ENCODE peak calls at places on chromosomes 16 and 17, in four cellular contexts. Y is mesendoderm, K is H1, M is H9. W is an unnamed sample.

GRCh38 chr16:84952335-84953050 is 58.8 kb downstream of the ZDHHC7 start:
- DNase-seq in K (peak; percentile 86), Y (peak; percentile 84), M (peak; percentile 87), W (peak; percentile 82)

GRCh38 chr16:13973321-13974023 is 53.5 kb downstream of the ERCC4 start:
- DNase-seq in M (no peak), Y (no peak), K (no peak), W (no peak)

GRCh38 chr16:19071811-19072777 is 4.7 kb downstream of the COQ7 start:
- DNase-seq in M (peak; percentile 72), Y (peak; percentile 75), K (peak; percentile 85), W (peak; percentile 56)

GRCh38 chr17:5901731-5902660 is 168.2 kb upstream of the WSCD1 start:
- DNase-seq in K (no peak), Y (no peak), M (peak; percentile 40), W (no peak)

GRCh38 chr16:80639636-80640035 is 98.8 kb downstream of the DYNLRB2 start:
- DNase-seq in M (no peak), K (no peak), Y (no peak), W (no peak)

GRCh38 chr16:22186517-22186916 is 19.6 kb upstream of the EEF2K start:
- DNase-seq in M (peak; percentile 77), Y (peak; percentile 69), K (peak; percentile 79), W (no peak)

GRCh38 chr17:181213-182163 is at the start of gene DOC2B:
- DNase-seq in M (peak; percentile 66), K (peak; percentile 57), Y (peak; percentile 45), W (peak; percentile 27)

GRCh38 chr17:27620721-27621120 is 10.3 kb upstream of the LGALS9 start:
- DNase-seq in Y (no peak), M (no peak), K (no peak), W (no peak)

DNA sequence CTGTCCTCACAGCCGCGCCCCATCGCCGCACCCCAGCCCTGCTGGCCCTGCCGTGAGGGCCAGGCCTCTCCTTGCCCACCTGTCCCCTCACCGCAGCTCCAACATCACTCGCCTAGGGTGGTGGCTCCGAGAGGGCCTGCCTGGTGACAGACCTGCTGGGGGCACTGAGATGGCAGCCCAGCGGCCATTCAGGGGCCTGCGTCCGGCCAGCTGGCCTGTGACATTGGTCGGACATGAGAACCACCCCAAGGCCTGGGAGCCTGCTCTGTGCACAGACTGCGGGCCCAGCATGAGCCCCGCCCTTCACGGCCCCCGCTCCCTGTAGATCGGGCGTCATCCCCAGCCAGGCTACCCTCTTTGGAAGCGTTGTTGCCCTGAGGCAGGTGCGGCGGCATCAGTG is 11.8 kb downstream of the NME3 start:
- DNase-seq in M (no peak), K (no peak), Y (no peak), W (no peak)
- H3K56ac ChIP-seq in M (no peak overlapping the region), K (no peak overlapping the region), Y (no peak overlapping the region), W (no peak overlapping the region)

GRCh38 chr17:81685108-81685507 is 1.3 kb downstream of the HGS start:
- DNase-seq in Y (no peak), M (no peak), K (no peak), W (peak; percentile 87)
- H3K56ac ChIP-seq in Y (peak overlapping the region; percentile 92), M (no peak overlapping the region), K (no peak overlapping the region), W (no peak overlapping the region)

GRCh38 chr17:58312021-58312630 is 16.5 kb downstream of the TSPOAP1 start:
- DNase-seq in K (peak; percentile 40), M (no peak), Y (no peak), W (no peak)

GRCh38 chr17:58309918-58310259 is 18.7 kb downstream of the TSPOAP1 start:
- DNase-seq in Y (no peak), M (no peak), K (peak; percentile 29), W (no peak)

GRCh38 chr17:58308985-58309917 is 19.3 kb downstream of the TSPOAP1 start:
- DNase-seq in M (no peak), K (peak; percentile 39), Y (no peak), W (no peak)

GRCh38 chr17:58311429-58311894 is 17.1 kb downstream of the TSPOAP1 start:
- DNase-seq in K (peak; percentile 38), Y (no peak), M (no peak), W (no peak)

DNA sequence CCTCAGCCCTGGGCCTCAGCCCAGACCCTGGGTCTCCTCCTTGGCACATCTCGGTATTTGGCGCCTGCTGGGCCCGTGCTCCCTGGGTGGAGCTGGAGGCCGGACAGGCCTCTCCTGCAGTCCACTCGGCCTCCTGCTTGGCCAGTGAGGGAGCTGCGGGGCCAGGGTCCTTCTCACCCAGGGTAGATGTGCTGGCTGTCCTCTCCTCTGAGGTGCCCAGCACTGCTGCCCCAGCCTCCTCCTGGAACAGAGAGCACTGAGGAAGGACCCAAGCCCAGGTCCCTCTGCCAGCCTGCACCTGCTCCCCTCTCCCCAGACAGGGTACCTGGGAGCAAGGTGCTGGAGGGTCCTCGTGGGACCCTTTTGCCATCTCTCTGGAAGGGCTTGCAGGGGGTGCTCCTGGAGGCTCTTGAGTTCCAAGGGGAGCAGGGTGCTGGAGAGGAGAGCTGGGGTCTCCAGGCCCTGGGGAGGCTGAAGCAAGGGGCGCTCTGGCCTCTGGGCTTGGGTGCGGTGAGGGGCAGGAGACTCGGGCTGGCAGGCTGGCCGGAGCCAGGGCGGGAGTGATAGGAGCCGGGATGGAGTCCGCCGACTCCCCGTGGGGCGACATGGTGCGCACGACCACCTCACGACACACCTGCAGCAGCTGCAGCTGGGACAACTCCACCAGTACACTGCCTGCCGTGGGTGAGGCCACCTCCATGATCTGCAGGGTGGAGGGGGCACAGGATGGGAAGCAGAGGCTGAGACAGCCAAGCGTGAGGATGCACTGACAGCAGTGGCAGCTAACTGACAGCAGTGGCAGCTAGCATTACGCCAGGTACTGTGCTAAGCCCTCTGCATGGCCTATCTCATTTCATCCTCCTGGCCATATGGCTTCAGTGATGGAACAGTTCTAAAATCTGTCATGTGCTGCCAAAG is 17.8 kb downstream of the TSPOAP1 start:
- DNase-seq in M (no peak), Y (no peak), K (peak; percentile 44), W (no peak)
- H3K56ac ChIP-seq in M (no peak overlapping the region), Y (no peak overlapping the region), K (no peak overlapping the region), W (no peak overlapping the region)

GRCh38 chr17:71412803-71413202 is 708.0 kb upstream of the SOX9 start:
- DNase-seq in M (no peak), Y (no peak), K (no peak), W (peak; percentile 99)
- H3K56ac ChIP-seq in M (no peak overlapping the region), Y (no peak overlapping the region), K (no peak overlapping the region), W (no peak overlapping the region)

GRCh38 chr17:72660274-72661092 is 432.0 kb downstream of the SLC39A11 start:
- DNase-seq in K (no peak), M (no peak), Y (peak; percentile 64), W (no peak)

GRCh38 chr17:72662827-72663190 is 429.7 kb downstream of the SLC39A11 start:
- DNase-seq in K (no peak), M (no peak), Y (no peak), W (no peak)

GRCh38 chr17:72661093-72661944 is 431.2 kb downstream of the SLC39A11 start:
- DNase-seq in M (no peak), Y (peak; percentile 82), K (no peak), W (no peak)

GRCh38 chr17:72659811-72660210 is 432.7 kb downstream of the SLC39A11 start:
- DNase-seq in Y (peak; percentile 28), M (no peak), K (no peak), W (no peak)

DNA sequence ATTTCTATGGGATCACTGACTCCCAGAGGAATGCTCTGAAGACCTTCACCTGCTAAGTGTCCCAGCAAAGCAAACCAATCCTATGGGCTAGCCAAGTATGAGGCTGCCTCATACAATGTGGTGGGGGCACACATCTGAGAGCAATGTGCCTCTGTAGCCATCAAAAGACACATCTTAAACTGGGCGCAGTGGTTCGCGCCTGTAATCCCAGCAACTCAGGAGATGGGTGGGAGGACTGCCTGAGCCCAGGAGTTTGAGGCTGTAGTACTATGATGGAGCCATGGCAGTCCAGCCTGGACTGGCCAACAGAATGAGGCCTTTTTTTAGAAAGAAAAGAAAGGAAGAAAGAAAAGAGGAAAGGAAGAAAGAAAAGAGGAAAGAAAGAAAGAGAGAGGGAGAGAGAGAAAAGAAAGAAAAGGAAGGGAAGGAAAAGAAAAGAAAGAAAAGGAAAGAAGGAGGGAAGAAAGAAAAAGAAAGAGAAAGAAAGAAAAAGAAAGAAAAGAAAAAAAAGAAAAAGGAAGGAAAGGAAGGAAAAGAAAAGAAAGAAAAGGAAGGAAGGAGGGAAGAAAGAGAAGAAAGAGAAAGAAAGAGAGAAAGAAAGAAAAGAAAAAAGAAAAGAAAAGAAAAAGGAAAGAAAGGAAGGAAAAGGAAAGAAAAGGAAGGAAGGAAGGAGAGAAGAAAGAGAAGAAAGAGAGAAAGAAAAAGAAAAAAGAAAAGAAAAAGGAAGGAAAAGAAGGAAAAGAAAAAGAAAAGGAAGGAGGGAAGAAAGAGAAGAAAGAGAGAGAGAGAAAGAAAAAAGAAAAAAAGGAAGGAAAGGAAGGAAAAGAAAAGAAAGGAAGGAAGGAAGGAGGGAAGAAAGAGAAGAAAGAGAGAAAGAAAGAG is 430.3 kb downstream of the SLC39A11 start:
- DNase-seq in K (no peak), Y (no peak), M (no peak), W (no peak)
- H3K56ac ChIP-seq in K (no peak overlapping the region), Y (no peak overlapping the region), M (no peak overlapping the region), W (no peak overlapping the region)

GRCh38 chr17:2783310-2784030 is 12.8 kb upstream of the RAP1GAP2 start:
- DNase-seq in K (no peak), Y (no peak), M (no peak), W (no peak)

GRCh38 chr17:2789700-2790099 is 6.5 kb upstream of the RAP1GAP2 start:
- DNase-seq in M (no peak), K (no peak), Y (no peak), W (no peak)

GRCh38 chr17:2784864-2785263 is 11.4 kb upstream of the RAP1GAP2 start:
- DNase-seq in Y (no peak), M (peak; percentile 41), K (no peak), W (no peak)

GRCh38 chr17:2782030-2782429 is 14.2 kb upstream of the RAP1GAP2 start:
- DNase-seq in M (no peak), Y (peak; percentile 32), K (no peak), W (peak; percentile 61)

GRCh38 chr17:2786176-2786881 is 9.9 kb upstream of the RAP1GAP2 start:
- DNase-seq in K (peak; percentile 100), Y (peak; percentile 98), M (peak; percentile 99), W (peak; percentile 69)
- H3K56ac ChIP-seq in K (no peak overlapping the region), Y (peak overlapping the region; percentile 15), M (no peak overlapping the region), W (no peak overlapping the region)

DNA sequence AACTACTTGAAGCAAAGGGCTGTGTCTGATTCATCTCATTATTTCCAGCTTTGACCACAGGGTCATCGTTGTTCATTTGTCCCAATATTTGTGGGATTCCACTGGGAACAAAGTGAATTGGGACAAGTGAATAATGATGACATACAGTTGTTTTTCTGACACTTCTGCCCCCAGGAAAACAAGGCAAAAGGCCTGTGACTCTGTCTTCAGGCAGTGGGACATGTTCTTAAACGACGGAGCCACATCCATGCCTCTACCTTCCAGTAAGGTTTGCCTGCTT is 193.8 kb downstream of the FOXL1 start:
- DNase-seq in Y (no peak), K (no peak), M (no peak), W (peak; percentile 42)
- H3K56ac ChIP-seq in Y (no peak overlapping the region), K (no peak overlapping the region), M (no peak overlapping the region), W (no peak overlapping the region)

DNA sequence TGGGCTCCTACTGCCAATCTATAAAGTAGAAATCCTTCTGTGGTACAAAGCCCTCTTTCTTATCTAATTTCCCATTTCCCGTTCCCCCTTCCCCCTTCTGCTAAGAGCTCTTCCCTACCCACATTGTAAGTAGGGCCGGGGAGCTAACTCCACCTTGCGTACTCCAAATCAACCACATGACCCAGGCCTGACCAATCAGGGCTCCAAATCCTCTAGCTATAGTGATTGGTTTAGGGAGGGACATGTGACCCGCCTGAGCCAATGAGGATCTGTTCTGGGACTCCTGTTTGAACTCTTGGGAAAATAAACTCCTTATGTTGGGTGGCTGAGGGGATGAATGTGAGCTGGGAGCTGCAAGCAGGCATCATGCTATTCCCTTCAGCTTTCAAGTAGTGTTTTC is 40.9 kb upstream of the MEOX1 start:
- DNase-seq in K (peak; percentile 75), Y (peak; percentile 79), M (peak; percentile 87), W (no peak)
- H3K56ac ChIP-seq in K (no peak overlapping the region), Y (no peak overlapping the region), M (no peak overlapping the region), W (no peak overlapping the region)

W was measured in IMR-90.